ENCODE peak calls at places on chromosomes 5 and 9, in seven cellular contexts. H, G, U, P, Y, O and T are unnamed samples.

GRCh38 chr9:32783168-32783891 is at the start of gene TMEM215:
- DNase-seq in H (peak), O (no peak), Y (no peak), P (no peak), G (peak), U (no peak), T (peak)

GRCh38 chr5:76818844-76819831 is at the start of gene F2RL1:
- DNase-seq in U (peak), O (no peak), P (no peak), H (peak), G (no peak), Y (no peak), T (peak)

GRCh38 chr9:116475201-116475600 is 211.9 kb upstream of the TRIM32 start:
- DNase-seq in O (no peak), G (no peak), Y (peak), P (no peak), U (peak), H (no peak), T (no peak)

GRCh38 chr9:78006734-78007133 is 24.9 kb downstream of the GNAQ start:
- DNase-seq in H (no peak), P (no peak), O (no peak), G (no peak), Y (no peak), U (peak), T (no peak)

GRCh38 chr5:170107674-170108073 is 2.0 kb downstream of the FOXI1 start:
- DNase-seq in Y (no peak), U (no peak), H (no peak), O (no peak), G (no peak), P (no peak), T (no peak)

GRCh38 chr5:160685219-160685618 is 166.8 kb downstream of the ATP10B start:
- DNase-seq in Y (no peak), U (no peak), P (no peak), G (no peak), H (no peak), O (no peak), T (no peak)

GRCh38 chr9:9521033-9521779 is 1091.6 kb downstream of the PTPRD start:
- DNase-seq in O (no peak), Y (no peak), P (no peak), H (no peak), G (no peak), U (no peak), T (no peak)

GRCh38 chr5:76765249-76765648 is 49.3 kb downstream of the F2R start:
- DNase-seq in O (no peak), Y (peak), G (no peak), U (peak), P (no peak), H (no peak), T (no peak)

GRCh38 chr5:175456105-175456504 is 12.1 kb upstream of the DRD1 start:
- DNase-seq in G (no peak), H (no peak), O (no peak), Y (no peak), U (no peak), P (no peak), T (no peak)

GRCh38 chr5:175460560-175460959 is 16.6 kb upstream of the DRD1 start:
- DNase-seq in H (no peak), G (no peak), O (no peak), Y (no peak), U (no peak), P (no peak), T (no peak)

GRCh38 chr5:175461370-175461769 is 17.0 kb upstream of the SFXN1 start:
- DNase-seq in G (no peak), O (no peak), H (no peak), P (no peak), U (no peak), Y (no peak), T (no peak)

GRCh38 chr5:175460126-175460525 is 16.1 kb upstream of the DRD1 start:
- DNase-seq in G (no peak), O (no peak), H (no peak), U (peak), Y (no peak), P (no peak), T (no peak)

GRCh38 chr5:175457466-175457865 is 13.5 kb upstream of the DRD1 start:
- DNase-seq in G (no peak), Y (no peak), O (no peak), H (no peak), P (no peak), U (no peak), T (no peak)
- TF ChIP-seq CTCF in G (no peak), Y (no peak), O (no peak), H (no peak), P (no peak), U (no peak), T (no peak)

GRCh38 chr9:91773166-91773565 is 176.9 kb downstream of the ROR2 start:
- DNase-seq in H (no peak), P (no peak), G (no peak), O (no peak), U (no peak), Y (no peak), T (no peak)

GRCh38 chr9:91776409-91777365 is 173.3 kb downstream of the ROR2 start:
- DNase-seq in H (no peak), O (no peak), P (peak), U (peak), G (no peak), Y (no peak), T (no peak)

GRCh38 chr9:91777437-91777836 is 172.6 kb downstream of the ROR2 start:
- DNase-seq in O (no peak), Y (no peak), H (no peak), G (no peak), P (peak), U (peak), T (no peak)

GRCh38 chr9:91775708-91776028 is 174.4 kb downstream of the ROR2 start:
- DNase-seq in G (no peak), O (no peak), H (no peak), U (no peak), Y (no peak), P (no peak), T (no peak)

DNA sequence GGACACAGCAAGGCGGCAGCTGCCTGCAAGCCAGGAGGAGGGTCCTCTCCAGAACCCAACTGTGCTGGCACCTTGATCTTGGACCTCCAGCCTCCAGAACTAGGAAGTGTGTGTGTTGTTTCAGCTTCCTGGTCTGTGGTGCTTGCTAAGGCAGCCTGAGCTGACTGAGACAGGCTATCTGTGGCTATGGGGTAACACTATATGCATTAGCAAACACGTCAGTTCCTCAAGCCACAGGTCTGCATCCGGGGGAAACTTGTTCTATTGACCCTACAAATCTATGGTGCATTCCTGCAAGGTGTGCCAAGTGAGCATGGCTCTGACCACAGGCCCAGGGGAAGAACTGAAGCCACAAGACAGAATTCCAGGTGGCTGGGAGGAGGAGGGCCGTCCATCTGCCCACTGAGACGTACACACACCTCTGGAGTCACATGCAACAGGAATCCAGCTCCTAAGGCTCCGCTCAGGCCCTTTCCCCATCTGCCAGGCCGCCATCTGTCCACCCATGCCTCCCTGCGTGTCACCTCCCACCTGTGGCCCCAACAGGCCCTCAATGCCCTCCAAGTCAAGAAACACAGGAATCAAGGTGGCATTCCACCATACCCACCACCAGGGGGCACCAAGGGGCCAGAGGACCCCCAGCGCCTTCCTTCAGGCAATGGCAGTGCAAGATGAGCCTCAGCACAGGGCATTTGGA is 174.9 kb downstream of the ROR2 start:
- DNase-seq in U (peak), G (peak), P (peak), O (no peak), Y (no peak), H (no peak), T (peak)
- TF ChIP-seq CTCF in U (peak), G (peak), P (peak), O (peak), Y (peak), H (peak), T (peak)

DNA sequence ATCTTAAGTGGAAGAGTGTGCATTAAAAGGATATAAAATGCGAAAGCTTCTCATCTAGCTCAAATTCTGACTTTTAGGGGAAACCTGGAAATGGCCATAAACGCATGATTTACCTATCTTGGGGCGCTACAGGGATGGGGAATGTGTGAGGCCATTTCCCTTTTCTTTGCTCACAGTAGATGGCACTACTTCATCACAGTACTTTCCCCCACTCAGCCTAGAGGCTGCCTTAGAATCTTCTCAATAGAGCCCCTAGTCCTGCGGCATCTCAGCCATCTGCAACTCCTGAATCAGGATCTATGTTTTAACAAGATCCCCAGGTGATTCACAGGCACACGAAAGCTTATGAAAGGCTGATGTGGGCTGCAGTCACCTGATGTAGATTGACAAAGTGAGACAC is 110.8 kb downstream of the LHFPL2 start:
- DNase-seq in H (no peak), G (no peak), Y (peak), P (peak), U (peak), O (no peak), T (no peak)
- TF ChIP-seq CTCF in H (peak), G (peak), Y (peak), P (peak), U (peak), O (peak), T (no peak)

GRCh38 chr5:171946382-171946781 is 60.1 kb downstream of the FBXW11 start:
- DNase-seq in G (no peak), U (no peak), H (no peak), O (no peak), P (no peak), Y (no peak), T (no peak)
- TF ChIP-seq CTCF in G (peak), U (no peak), H (no peak), O (peak), P (no peak), Y (peak), T (no peak)

GRCh38 chr5:31579558-31579957 is 47.5 kb downstream of the C5orf22 start:
- DNase-seq in O (no peak), G (no peak), U (no peak), Y (no peak), P (no peak), H (no peak), T (no peak)

GRCh38 chr5:31587546-31587945 is 51.4 kb upstream of the PDZD2 start:
- DNase-seq in Y (no peak), G (no peak), U (no peak), O (no peak), H (no peak), P (no peak), T (no peak)

GRCh38 chr5:31583129-31583528 is 51.0 kb downstream of the C5orf22 start:
- DNase-seq in U (no peak), Y (no peak), H (no peak), P (no peak), O (no peak), G (no peak), T (no peak)

GRCh38 chr5:31585519-31586270 is 53.2 kb upstream of the PDZD2 start:
- DNase-seq in G (no peak), H (no peak), U (no peak), P (no peak), Y (no peak), O (no peak), T (no peak)

DNA sequence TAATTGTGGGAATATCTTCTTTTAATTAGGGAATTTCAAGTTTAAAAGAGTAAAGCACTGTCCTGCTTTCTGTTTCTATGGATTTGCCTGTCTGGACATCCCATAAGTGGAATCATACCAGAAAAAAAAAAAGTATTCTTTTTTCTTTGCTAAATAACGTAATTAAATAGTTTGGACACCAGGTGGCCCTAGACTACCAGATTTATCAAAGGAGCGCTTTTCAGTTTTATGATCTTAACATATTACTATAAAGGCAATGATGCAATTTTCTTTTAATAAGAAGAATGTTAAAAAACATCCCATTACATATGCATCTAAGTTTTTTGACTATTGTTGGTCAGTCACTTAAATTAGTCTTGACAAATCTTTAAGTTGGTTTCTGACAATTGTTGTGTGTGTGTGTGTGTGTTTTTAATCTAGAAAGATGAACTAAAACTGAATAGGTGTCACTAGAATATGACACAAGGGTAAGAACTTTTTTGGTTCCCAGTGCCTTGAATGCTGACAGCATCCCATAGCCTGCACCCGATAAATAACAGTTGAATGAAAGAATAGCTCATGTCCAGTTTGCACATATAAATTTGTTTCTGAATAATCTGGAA is 49.5 kb downstream of the C5orf22 start:
- DNase-seq in G (no peak), O (peak), H (no peak), P (no peak), U (peak), Y (no peak), T (no peak)
- TF ChIP-seq CTCF in G (peak), O (peak), H (peak), P (no peak), U (peak), Y (no peak), T (peak)

DNA sequence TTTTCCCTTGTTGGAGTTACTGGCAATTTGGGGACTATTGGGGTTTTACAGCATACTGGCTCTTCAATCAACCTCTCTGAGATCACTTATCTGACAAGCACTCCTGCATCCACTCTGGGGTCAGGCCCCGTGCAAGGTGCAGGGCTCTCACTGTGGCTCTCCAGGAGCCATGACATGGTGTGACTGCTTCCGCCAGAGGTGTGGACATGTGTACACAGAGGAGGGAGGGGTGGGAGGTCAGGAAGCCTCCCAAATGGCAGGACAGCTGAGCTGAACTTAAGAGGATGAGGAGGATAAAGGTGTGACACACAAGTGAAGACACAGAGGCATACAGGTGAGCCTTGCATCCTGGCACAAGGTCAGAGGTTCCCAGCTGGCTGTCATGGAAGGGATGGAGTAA is 24.3 kb downstream of the SHB start:
- DNase-seq in P (no peak), Y (no peak), H (no peak), U (no peak), G (no peak), O (no peak), T (no peak)
- TF ChIP-seq CTCF in P (no peak), Y (no peak), H (no peak), U (no peak), G (no peak), O (no peak), T (no peak)

GRCh38 chr9:22244141-22245011 is 202.2 kb upstream of the DMRTA1 start:
- DNase-seq in Y (peak), H (no peak), P (no peak), G (peak), O (no peak), U (peak), T (peak)
- TF ChIP-seq CTCF in Y (peak), H (peak), P (no peak), G (peak), O (peak), U (peak), T (peak)

DNA sequence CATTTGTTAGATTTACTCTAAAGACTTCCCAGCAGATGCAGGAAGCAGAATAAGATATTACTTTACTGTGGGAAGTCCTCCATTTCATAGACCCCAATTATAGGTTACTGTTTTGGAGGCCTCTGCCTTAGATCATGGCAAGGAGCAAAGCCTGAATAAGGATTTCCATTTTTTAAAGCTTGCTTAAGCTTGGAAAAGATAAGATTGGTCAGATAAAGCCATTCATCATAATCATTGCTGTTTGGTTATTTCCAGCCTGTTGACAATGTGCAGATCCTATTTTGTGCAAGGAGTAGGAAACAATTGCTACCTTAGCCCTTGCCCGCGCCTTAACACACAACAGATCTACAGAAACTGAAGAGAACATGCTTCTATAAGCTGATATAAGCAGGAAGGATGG is 129.4 kb upstream of the ITGA1 start:
- DNase-seq in U (no peak), O (no peak), Y (no peak), G (no peak), H (no peak), P (no peak), T (no peak)
- TF ChIP-seq CTCF in U (no peak), O (no peak), Y (no peak), G (no peak), H (no peak), P (no peak), T (no peak)